ENCODE peak calls at places on chromosomes 2 and 18, in ten cellular contexts. W, V, A, E, I, U, X, N, M and F are unnamed samples.

GRCh38 chr2:240327566-240327965 is 107.9 kb upstream of the GPC1 start:
- DNase-seq in W (no peak), V (no peak), A (peak), E (no peak), I (no peak), U (no peak), X (no peak), N (no peak), M (no peak), F (no peak)

GRCh38 chr2:161199885-161200284 is 39.7 kb downstream of the TANK start:
- DNase-seq in W (no peak), V (no peak), A (no peak), E (no peak), I (no peak), U (no peak), X (no peak), N (no peak), M (no peak), F (no peak)

GRCh38 chr2:5686068-5686467 is 6.1 kb upstream of the SOX11 start:
- DNase-seq in W (no peak), V (no peak), A (no peak), E (no peak), I (no peak), U (no peak), X (no peak), N (no peak), M (no peak), F (no peak)

GRCh38 chr18:40371673-40372072 is 1583.4 kb upstream of the PIK3C3 start:
- DNase-seq in W (no peak), V (peak), A (no peak), E (no peak), I (no peak), U (peak), X (no peak), N (no peak), M (no peak), F (no peak)

GRCh38 chr2:190664240-190664639 is 15.4 kb downstream of the NAB1 start:
- DNase-seq in W (no peak), V (peak), A (no peak), E (no peak), I (no peak), U (no peak), X (no peak), N (peak), M (no peak), F (no peak)

GRCh38 chr18:7414459-7414858 is 152.7 kb upstream of the PTPRM start:
- DNase-seq in W (no peak), V (no peak), A (no peak), E (no peak), I (peak), U (peak), X (no peak), N (peak), M (no peak), F (no peak)

GRCh38 chr2:55010149-55010591 is 40.1 kb downstream of the RTN4 start:
- DNase-seq in W (peak), V (peak), A (no peak), E (peak), I (peak), U (peak), X (peak), N (peak), M (peak), F (peak)

GRCh38 chr2:234288974-234289455 is 207.9 kb downstream of the ARL4C start:
- DNase-seq in W (no peak), V (peak), A (no peak), E (no peak), I (peak), U (peak), X (peak), N (peak), M (peak), F (peak)

GRCh38 chr2:230758566-230759480 is 46.2 kb downstream of the CAB39 start:
- DNase-seq in W (no peak), V (peak), A (no peak), E (no peak), I (no peak), U (peak), X (no peak), N (peak), M (no peak), F (no peak)

GRCh38 chr2:150609831-150610582 is 122.5 kb upstream of the RND3 start:
- DNase-seq in W (no peak), V (no peak), A (no peak), E (no peak), I (no peak), U (peak), X (no peak), N (no peak), M (no peak), F (no peak)

GRCh38 chr2:6186332-6187100 is 494.3 kb downstream of the SOX11 start:
- DNase-seq in W (no peak), V (peak), A (peak), E (no peak), I (no peak), U (peak), X (no peak), N (peak), M (no peak), F (peak)

GRCh38 chr2:109125595-109126500 is 3.2 kb upstream of the SH3RF3 start:
- DNase-seq in W (no peak), V (peak), A (peak), E (no peak), I (no peak), U (peak), X (peak), N (peak), M (no peak), F (no peak)

GRCh38 chr2:234795974-234796690 is 155.7 kb upstream of the SH3BP4 start:
- DNase-seq in W (no peak), V (no peak), A (no peak), E (no peak), I (no peak), U (no peak), X (no peak), N (no peak), M (no peak), F (no peak)

GRCh38 chr2:159617080-159617479 is 732 bp upstream of the BAZ2B start:
- DNase-seq in W (no peak), V (peak), A (no peak), E (no peak), I (no peak), U (no peak), X (no peak), N (no peak), M (no peak), F (no peak)